ENCODE peak calls at places on chromosomes 2 and 18, in eight cellular contexts. One of them, this sample, is unnamed.

GRCh38 chr2:40384714-40385113 is 67.2 kb downstream of the SLC8A1 start:
- DNase-seq in central memory CD4-positive, alpha-beta T cell: no peak
- DNase-seq in foreskin fibroblast: peak; percentile 88
- DNase-seq in HFF-Myc: no peak
- DNase-seq in kidney tubule cell: peak; percentile 30
- DNase-seq in heart right ventricle: no peak
- DNase-seq in GOT3: no peak
- DNase-seq in cardiac muscle cell: peak; percentile 89
- DNase-seq in this sample: no peak

GRCh38 chr2:114699423-114699944 is 257.0 kb downstream of the DPP10 start:
- DNase-seq in heart right ventricle: no peak
- DNase-seq in cardiac muscle cell: no peak
- DNase-seq in foreskin fibroblast: no peak
- DNase-seq in GOT3: no peak
- DNase-seq in central memory CD4-positive, alpha-beta T cell: no peak
- DNase-seq in HFF-Myc: no peak
- DNase-seq in kidney tubule cell: no peak
- DNase-seq in this sample: no peak

GRCh38 chr2:208097801-208098200 is 26.5 kb downstream of the CRYGD start:
- DNase-seq in cardiac muscle cell: peak; percentile 50
- DNase-seq in HFF-Myc: no peak
- DNase-seq in central memory CD4-positive, alpha-beta T cell: no peak
- DNase-seq in heart right ventricle: no peak
- DNase-seq in kidney tubule cell: no peak
- DNase-seq in foreskin fibroblast: peak; percentile 20
- DNase-seq in GOT3: no peak
- DNase-seq in this sample: no peak

GRCh38 chr2:64359892-64360657 is 93.9 kb upstream of the LGALSL start:
- DNase-seq in HFF-Myc: peak; percentile 86
- DNase-seq in kidney tubule cell: peak; percentile 97
- DNase-seq in foreskin fibroblast: peak; percentile 98
- DNase-seq in heart right ventricle: peak; percentile 47
- DNase-seq in central memory CD4-positive, alpha-beta T cell: no peak
- DNase-seq in GOT3: no peak
- DNase-seq in cardiac muscle cell: peak; percentile 91
- DNase-seq in this sample: no peak

GRCh38 chr2:158805936-158806335 is 10.8 kb downstream of the DAPL1 start:
- DNase-seq in foreskin fibroblast: no peak
- DNase-seq in central memory CD4-positive, alpha-beta T cell: no peak
- DNase-seq in kidney tubule cell: no peak
- DNase-seq in cardiac muscle cell: no peak
- DNase-seq in HFF-Myc: no peak
- DNase-seq in heart right ventricle: no peak
- DNase-seq in GOT3: no peak
- DNase-seq in this sample: no peak

GRCh38 chr18:65380571-65380970 is 370.2 kb upstream of the CDH7 start:
- DNase-seq in heart right ventricle: no peak
- DNase-seq in HFF-Myc: no peak
- DNase-seq in kidney tubule cell: no peak
- DNase-seq in GOT3: no peak
- DNase-seq in cardiac muscle cell: no peak
- DNase-seq in central memory CD4-positive, alpha-beta T cell: no peak
- DNase-seq in foreskin fibroblast: no peak
- DNase-seq in this sample: no peak

GRCh38 chr2:160087854-160088745 is 25.7 kb upstream of the PLA2R1 start:
- DNase-seq in HFF-Myc: no peak
- DNase-seq in heart right ventricle: no peak
- DNase-seq in central memory CD4-positive, alpha-beta T cell: no peak
- DNase-seq in foreskin fibroblast: peak; percentile 29
- DNase-seq in kidney tubule cell: peak; percentile 26
- DNase-seq in GOT3: no peak
- DNase-seq in cardiac muscle cell: peak; percentile 30
- DNase-seq in this sample: no peak

GRCh38 chr2:106956416-106956815 is 70.4 kb upstream of the ST6GAL2 start:
- DNase-seq in cardiac muscle cell: peak; percentile 67
- DNase-seq in central memory CD4-positive, alpha-beta T cell: no peak
- DNase-seq in HFF-Myc: peak; percentile 29
- DNase-seq in GOT3: no peak
- DNase-seq in foreskin fibroblast: peak; percentile 32
- DNase-seq in kidney tubule cell: no peak
- DNase-seq in heart right ventricle: no peak
- DNase-seq in this sample: peak; percentile 75

GRCh38 chr2:74334931-74335333 is 8.3 kb downstream of the SLC4A5 start:
- DNase-seq in foreskin fibroblast: peak; percentile 87
- DNase-seq in GOT3: no peak
- DNase-seq in kidney tubule cell: peak; percentile 75
- DNase-seq in central memory CD4-positive, alpha-beta T cell: peak; percentile 64
- DNase-seq in heart right ventricle: peak; percentile 74
- DNase-seq in HFF-Myc: peak; percentile 48
- DNase-seq in cardiac muscle cell: peak; percentile 84
- DNase-seq in this sample: peak; percentile 65

GRCh38 chr2:39902103-39902502 is 123.0 kb upstream of the THUMPD2 start:
- DNase-seq in central memory CD4-positive, alpha-beta T cell: no peak
- DNase-seq in cardiac muscle cell: no peak
- DNase-seq in kidney tubule cell: peak; percentile 82
- DNase-seq in GOT3: no peak
- DNase-seq in heart right ventricle: no peak
- DNase-seq in foreskin fibroblast: peak; percentile 81
- DNase-seq in HFF-Myc: peak; percentile 10
- DNase-seq in this sample: no peak

GRCh38 chr18:79875531-79875919 is 75.9 kb downstream of the SLC66A2 start:
- DNase-seq in central memory CD4-positive, alpha-beta T cell: no peak
- DNase-seq in heart right ventricle: no peak
- DNase-seq in kidney tubule cell: no peak
- DNase-seq in GOT3: no peak
- DNase-seq in foreskin fibroblast: no peak
- DNase-seq in cardiac muscle cell: no peak
- DNase-seq in HFF-Myc: no peak
- DNase-seq in this sample: no peak

GRCh38 chr18:65753520-65753919 is 2.7 kb downstream of the CDH7 start:
- DNase-seq in cardiac muscle cell: no peak
- DNase-seq in heart right ventricle: no peak
- DNase-seq in kidney tubule cell: peak; percentile 26
- DNase-seq in foreskin fibroblast: peak; percentile 13
- DNase-seq in GOT3: no peak
- DNase-seq in central memory CD4-positive, alpha-beta T cell: no peak
- DNase-seq in HFF-Myc: no peak
- DNase-seq in this sample: peak; percentile 76

GRCh38 chr18:65523461-65523860 is 227.4 kb upstream of the CDH7 start:
- DNase-seq in kidney tubule cell: no peak
- DNase-seq in heart right ventricle: no peak
- DNase-seq in GOT3: no peak
- DNase-seq in foreskin fibroblast: no peak
- DNase-seq in central memory CD4-positive, alpha-beta T cell: no peak
- DNase-seq in HFF-Myc: no peak
- DNase-seq in cardiac muscle cell: no peak
- DNase-seq in this sample: no peak

GRCh38 chr18:58162127-58162526 is 118.1 kb downstream of the NEDD4L start:
- DNase-seq in GOT3: no peak
- DNase-seq in kidney tubule cell: no peak
- DNase-seq in foreskin fibroblast: no peak
- DNase-seq in cardiac muscle cell: no peak
- DNase-seq in central memory CD4-positive, alpha-beta T cell: no peak
- DNase-seq in HFF-Myc: no peak
- DNase-seq in heart right ventricle: no peak
- DNase-seq in this sample: no peak

GRCh38 chr2:43149482-43150107 is 76.8 kb downstream of the ZFP36L2 start:
- DNase-seq in GOT3: no peak
- DNase-seq in cardiac muscle cell: no peak
- DNase-seq in kidney tubule cell: no peak
- DNase-seq in central memory CD4-positive, alpha-beta T cell: no peak
- DNase-seq in foreskin fibroblast: no peak
- DNase-seq in HFF-Myc: no peak
- DNase-seq in heart right ventricle: no peak
- DNase-seq in this sample: no peak

GRCh38 chr2:38740851-38741541 is 10.2 kb downstream of the SRSF7 start:
- DNase-seq in kidney tubule cell: peak; percentile 46
- DNase-seq in HFF-Myc: peak; percentile 15
- DNase-seq in GOT3: no peak
- DNase-seq in foreskin fibroblast: peak; percentile 65
- DNase-seq in cardiac muscle cell: peak; percentile 72
- DNase-seq in heart right ventricle: no peak
- DNase-seq in central memory CD4-positive, alpha-beta T cell: peak; percentile 55
- DNase-seq in this sample: peak; percentile 45

GRCh38 chr2:105875241-105875640 is 130.5 kb downstream of the NCK2 start:
- DNase-seq in heart right ventricle: no peak
- DNase-seq in GOT3: no peak
- DNase-seq in foreskin fibroblast: no peak
- DNase-seq in central memory CD4-positive, alpha-beta T cell: no peak
- DNase-seq in HFF-Myc: no peak
- DNase-seq in kidney tubule cell: no peak
- DNase-seq in cardiac muscle cell: no peak
- DNase-seq in this sample: no peak

GRCh38 chr2:105812180-105813044 is 67.7 kb downstream of the NCK2 start:
- DNase-seq in GOT3: no peak
- DNase-seq in cardiac muscle cell: peak; percentile 54
- DNase-seq in kidney tubule cell: peak; percentile 74
- DNase-seq in central memory CD4-positive, alpha-beta T cell: no peak
- DNase-seq in heart right ventricle: peak; percentile 40
- DNase-seq in HFF-Myc: no peak
- DNase-seq in foreskin fibroblast: peak; percentile 49
- DNase-seq in this sample: peak; percentile 52

GRCh38 chr2:29644949-29645348 is 276.4 kb downstream of the ALK start:
- DNase-seq in GOT3: no peak
- DNase-seq in foreskin fibroblast: no peak
- DNase-seq in cardiac muscle cell: no peak
- DNase-seq in HFF-Myc: no peak
- DNase-seq in kidney tubule cell: no peak
- DNase-seq in central memory CD4-positive, alpha-beta T cell: no peak
- DNase-seq in heart right ventricle: no peak
- DNase-seq in this sample: no peak

GRCh38 chr2:156321243-156321904 is 11.1 kb downstream of the NR4A2 start:
- DNase-seq in GOT3: no peak
- DNase-seq in foreskin fibroblast: peak; percentile 30
- DNase-seq in central memory CD4-positive, alpha-beta T cell: peak; percentile 28
- DNase-seq in cardiac muscle cell: no peak
- DNase-seq in kidney tubule cell: no peak
- DNase-seq in HFF-Myc: no peak
- DNase-seq in heart right ventricle: peak; percentile 24
- DNase-seq in this sample: peak; percentile 78

GRCh38 chr18:10892801-10893595 is 256.4 kb downstream of the PIEZO2 start:
- DNase-seq in cardiac muscle cell: peak; percentile 46
- DNase-seq in kidney tubule cell: peak; percentile 7
- DNase-seq in HFF-Myc: no peak
- DNase-seq in foreskin fibroblast: peak; percentile 15
- DNase-seq in GOT3: no peak
- DNase-seq in central memory CD4-positive, alpha-beta T cell: no peak
- DNase-seq in heart right ventricle: no peak
- DNase-seq in this sample: no peak

GRCh38 chr18:59918320-59918755 is 18.5 kb downstream of the PMAIP1 start:
- DNase-seq in cardiac muscle cell: peak; percentile 55
- DNase-seq in kidney tubule cell: peak; percentile 85
- DNase-seq in GOT3: peak; percentile 2
- DNase-seq in foreskin fibroblast: peak; percentile 35
- DNase-seq in HFF-Myc: no peak
- DNase-seq in heart right ventricle: peak; percentile 28
- DNase-seq in central memory CD4-positive, alpha-beta T cell: no peak
- DNase-seq in this sample: peak; percentile 32

GRCh38 chr2:109264595-109265328 is 135.8 kb downstream of the SH3RF3 start:
- DNase-seq in cardiac muscle cell: peak; percentile 89
- DNase-seq in heart right ventricle: no peak
- DNase-seq in foreskin fibroblast: peak; percentile 66
- DNase-seq in central memory CD4-positive, alpha-beta T cell: no peak
- DNase-seq in kidney tubule cell: no peak
- DNase-seq in GOT3: no peak
- DNase-seq in HFF-Myc: no peak
- DNase-seq in this sample: no peak

GRCh38 chr2:211354481-211354880 is 798.1 kb downstream of the CPS1 start:
- DNase-seq in cardiac muscle cell: no peak
- DNase-seq in GOT3: no peak
- DNase-seq in central memory CD4-positive, alpha-beta T cell: no peak
- DNase-seq in foreskin fibroblast: no peak
- DNase-seq in kidney tubule cell: peak; percentile 66
- DNase-seq in heart right ventricle: no peak
- DNase-seq in HFF-Myc: no peak
- DNase-seq in this sample: no peak

GRCh38 chr2:235605999-235606715 is 112.3 kb downstream of the AGAP1 start:
- DNase-seq in heart right ventricle: no peak
- DNase-seq in kidney tubule cell: no peak
- DNase-seq in cardiac muscle cell: peak; percentile 87
- DNase-seq in GOT3: no peak
- DNase-seq in foreskin fibroblast: peak; percentile 87
- DNase-seq in central memory CD4-positive, alpha-beta T cell: no peak
- DNase-seq in HFF-Myc: peak; percentile 33
- DNase-seq in this sample: no peak

GRCh38 chr2:166239548-166239947 is 111.7 kb upstream of the SCN1A start:
- DNase-seq in HFF-Myc: peak; percentile 46
- DNase-seq in central memory CD4-positive, alpha-beta T cell: no peak
- DNase-seq in GOT3: no peak
- DNase-seq in kidney tubule cell: peak; percentile 89
- DNase-seq in heart right ventricle: no peak
- DNase-seq in cardiac muscle cell: peak; percentile 73
- DNase-seq in foreskin fibroblast: peak; percentile 92
- DNase-seq in this sample: no peak

GRCh38 chr18:59068672-59069071 is 71.0 kb upstream of the SEC11C start:
- DNase-seq in GOT3: no peak
- DNase-seq in HFF-Myc: no peak
- DNase-seq in kidney tubule cell: no peak
- DNase-seq in foreskin fibroblast: no peak
- DNase-seq in heart right ventricle: no peak
- DNase-seq in central memory CD4-positive, alpha-beta T cell: no peak
- DNase-seq in cardiac muscle cell: no peak
- DNase-seq in this sample: no peak

GRCh38 chr2:10580170-10580539 is 109.6 kb downstream of the NOL10 start:
- DNase-seq in kidney tubule cell: no peak
- DNase-seq in cardiac muscle cell: no peak
- DNase-seq in central memory CD4-positive, alpha-beta T cell: no peak
- DNase-seq in foreskin fibroblast: no peak
- DNase-seq in HFF-Myc: no peak
- DNase-seq in GOT3: no peak
- DNase-seq in heart right ventricle: no peak
- DNase-seq in this sample: no peak

GRCh38 chr2:47534179-47534919 is 131.4 kb downstream of the MSH2 start:
- DNase-seq in central memory CD4-positive, alpha-beta T cell: no peak
- DNase-seq in kidney tubule cell: peak; percentile 85
- DNase-seq in heart right ventricle: no peak
- DNase-seq in cardiac muscle cell: peak; percentile 67
- DNase-seq in GOT3: peak; percentile 18
- DNase-seq in foreskin fibroblast: peak; percentile 94
- DNase-seq in HFF-Myc: peak; percentile 35
- DNase-seq in this sample: peak; percentile 51

GRCh38 chr18:79528296-79528695 is 132.6 kb downstream of the NFATC1 start:
- DNase-seq in central memory CD4-positive, alpha-beta T cell: no peak
- DNase-seq in GOT3: no peak
- DNase-seq in cardiac muscle cell: no peak
- DNase-seq in kidney tubule cell: no peak
- DNase-seq in heart right ventricle: no peak
- DNase-seq in HFF-Myc: no peak
- DNase-seq in foreskin fibroblast: no peak
- DNase-seq in this sample: no peak

GRCh38 chr2:227643990-227644551 is 22.5 kb upstream of the SCYGR5 start:
- DNase-seq in GOT3: no peak
- DNase-seq in central memory CD4-positive, alpha-beta T cell: no peak
- DNase-seq in foreskin fibroblast: no peak
- DNase-seq in HFF-Myc: no peak
- DNase-seq in heart right ventricle: no peak
- DNase-seq in kidney tubule cell: no peak
- DNase-seq in cardiac muscle cell: no peak
- DNase-seq in this sample: no peak

GRCh38 chr2:100252811-100253698 is 69.2 kb downstream of the LONRF2 start:
- DNase-seq in heart right ventricle: peak; percentile 36
- DNase-seq in GOT3: no peak
- DNase-seq in kidney tubule cell: peak; percentile 75
- DNase-seq in cardiac muscle cell: no peak
- DNase-seq in foreskin fibroblast: no peak
- DNase-seq in HFF-Myc: no peak
- DNase-seq in central memory CD4-positive, alpha-beta T cell: no peak
- DNase-seq in this sample: no peak

GRCh38 chr2:236968101-236968886 is 117.4 kb upstream of the COPS8 start:
- DNase-seq in central memory CD4-positive, alpha-beta T cell: peak; percentile 85
- DNase-seq in cardiac muscle cell: no peak
- DNase-seq in kidney tubule cell: peak; percentile 31
- DNase-seq in foreskin fibroblast: no peak
- DNase-seq in HFF-Myc: no peak
- DNase-seq in GOT3: no peak
- DNase-seq in heart right ventricle: no peak
- DNase-seq in this sample: no peak

GRCh38 chr18:44758821-44759624 is 78.3 kb downstream of the SETBP1 start:
- DNase-seq in cardiac muscle cell: no peak
- DNase-seq in HFF-Myc: no peak
- DNase-seq in kidney tubule cell: no peak
- DNase-seq in foreskin fibroblast: no peak
- DNase-seq in GOT3: no peak
- DNase-seq in heart right ventricle: no peak
- DNase-seq in central memory CD4-positive, alpha-beta T cell: no peak
- DNase-seq in this sample: no peak